ENCODE peak calls at places on chromosomes 11 and 22, in eight cellular contexts. One of them, this sample, is unnamed.

GRCh38 chr11:33708970-33709369 is 8.3 kb upstream of the C11orf91 start:
- DNase-seq in AG04450: no peak
- DNase-seq in heart right ventricle: no peak
- DNase-seq in fibroblast of lung: no peak
- DNase-seq in cardiac fibroblast: no peak
- DNase-seq in lower leg skin: no peak
- DNase-seq in left ventricle myocardium inferior: no peak
- DNase-seq in mammary epithelial cell: no peak
- DNase-seq in this sample: no peak

GRCh38 chr11:68081691-68082090 is 39.5 kb downstream of the CHKA start:
- DNase-seq in AG04450: no peak
- DNase-seq in heart right ventricle: no peak
- DNase-seq in fibroblast of lung: peak; percentile 10
- DNase-seq in cardiac fibroblast: no peak
- DNase-seq in lower leg skin: no peak
- DNase-seq in left ventricle myocardium inferior: no peak
- DNase-seq in mammary epithelial cell: peak; percentile 86
- DNase-seq in this sample: no peak

GRCh38 chr22:28771195-28771791 is 1.2 kb upstream of the CCDC117 start:
- DNase-seq in AG04450: no peak
- DNase-seq in heart right ventricle: no peak
- DNase-seq in fibroblast of lung: no peak
- DNase-seq in cardiac fibroblast: no peak
- DNase-seq in lower leg skin: peak; percentile 52
- DNase-seq in left ventricle myocardium inferior: no peak
- DNase-seq in mammary epithelial cell: peak; percentile 90
- DNase-seq in this sample: no peak

GRCh38 chr11:62601114-62601363 is 626 bp downstream of the MTA2 start:
- DNase-seq in AG04450: no peak
- DNase-seq in heart right ventricle: peak; percentile 69
- DNase-seq in fibroblast of lung: no peak
- DNase-seq in cardiac fibroblast: no peak
- DNase-seq in lower leg skin: no peak
- DNase-seq in left ventricle myocardium inferior: peak; percentile 62
- DNase-seq in mammary epithelial cell: no peak
- DNase-seq in this sample: peak; percentile 62

GRCh38 chr11:20397281-20397680 is 9.8 kb downstream of the PRMT3 start:
- DNase-seq in AG04450: peak; percentile 18
- DNase-seq in heart right ventricle: no peak
- DNase-seq in fibroblast of lung: peak; percentile 63
- DNase-seq in cardiac fibroblast: peak; percentile 70
- DNase-seq in lower leg skin: no peak
- DNase-seq in left ventricle myocardium inferior: no peak
- DNase-seq in mammary epithelial cell: peak; percentile 49
- DNase-seq in this sample: peak; percentile 57

GRCh38 chr11:57432714-57433163 is 5.8 kb upstream of the SLC43A3 start:
- DNase-seq in AG04450: peak; percentile 61
- DNase-seq in heart right ventricle: no peak
- DNase-seq in fibroblast of lung: peak; percentile 92
- DNase-seq in cardiac fibroblast: peak; percentile 86
- DNase-seq in lower leg skin: no peak
- DNase-seq in left ventricle myocardium inferior: no peak
- DNase-seq in mammary epithelial cell: peak; percentile 77
- DNase-seq in this sample: peak; percentile 40

GRCh38 chr22:18033204-18033998 is 9.0 kb upstream of the MICAL3 start:
- DNase-seq in AG04450: no peak
- DNase-seq in heart right ventricle: no peak
- DNase-seq in fibroblast of lung: no peak
- DNase-seq in cardiac fibroblast: peak; percentile 63
- DNase-seq in lower leg skin: peak; percentile 72
- DNase-seq in left ventricle myocardium inferior: no peak
- DNase-seq in mammary epithelial cell: no peak
- DNase-seq in this sample: no peak

GRCh38 chr22:50027639-50028537 is 15.3 kb upstream of the IL17REL start:
- DNase-seq in AG04450: no peak
- DNase-seq in heart right ventricle: no peak
- DNase-seq in fibroblast of lung: peak; percentile 4
- DNase-seq in cardiac fibroblast: no peak
- DNase-seq in lower leg skin: peak; percentile 86
- DNase-seq in left ventricle myocardium inferior: no peak
- DNase-seq in mammary epithelial cell: peak; percentile 65
- DNase-seq in this sample: no peak

GRCh38 chr11:1843098-1843473 is 4.3 kb downstream of the TNNI2 start:
- DNase-seq in AG04450: no peak
- DNase-seq in heart right ventricle: peak; percentile 15
- DNase-seq in fibroblast of lung: no peak
- DNase-seq in cardiac fibroblast: no peak
- DNase-seq in lower leg skin: no peak
- DNase-seq in left ventricle myocardium inferior: no peak
- DNase-seq in mammary epithelial cell: no peak
- DNase-seq in this sample: no peak

GRCh38 chr22:40010752-40011145 is 16.0 kb downstream of the FAM83F start:
- DNase-seq in AG04450: no peak
- DNase-seq in heart right ventricle: no peak
- DNase-seq in fibroblast of lung: no peak
- DNase-seq in cardiac fibroblast: no peak
- DNase-seq in lower leg skin: no peak
- DNase-seq in left ventricle myocardium inferior: no peak
- DNase-seq in mammary epithelial cell: no peak
- DNase-seq in this sample: no peak

GRCh38 chr22:35400335-35400680 is 368 bp downstream of the MCM5 start:
- DNase-seq in AG04450: no peak
- DNase-seq in heart right ventricle: no peak
- DNase-seq in fibroblast of lung: no peak
- DNase-seq in cardiac fibroblast: no peak
- DNase-seq in lower leg skin: no peak
- DNase-seq in left ventricle myocardium inferior: no peak
- DNase-seq in mammary epithelial cell: no peak
- DNase-seq in this sample: peak; percentile 33

GRCh38 chr22:38259370-38259769 is 13.4 kb downstream of the TMEM184B start:
- DNase-seq in AG04450: no peak
- DNase-seq in heart right ventricle: no peak
- DNase-seq in fibroblast of lung: no peak
- DNase-seq in cardiac fibroblast: no peak
- DNase-seq in lower leg skin: no peak
- DNase-seq in left ventricle myocardium inferior: no peak
- DNase-seq in mammary epithelial cell: no peak
- DNase-seq in this sample: no peak

GRCh38 chr22:38260760-38261477 is 11.9 kb downstream of the TMEM184B start:
- DNase-seq in AG04450: no peak
- DNase-seq in heart right ventricle: no peak
- DNase-seq in fibroblast of lung: peak; percentile 38
- DNase-seq in cardiac fibroblast: peak; percentile 44
- DNase-seq in lower leg skin: no peak
- DNase-seq in left ventricle myocardium inferior: no peak
- DNase-seq in mammary epithelial cell: no peak
- DNase-seq in this sample: no peak

GRCh38 chr22:38257650-38258246 is 15.1 kb downstream of the TMEM184B start:
- DNase-seq in AG04450: no peak
- DNase-seq in heart right ventricle: no peak
- DNase-seq in fibroblast of lung: no peak
- DNase-seq in cardiac fibroblast: peak; percentile 11
- DNase-seq in lower leg skin: no peak
- DNase-seq in left ventricle myocardium inferior: no peak
- DNase-seq in mammary epithelial cell: no peak
- DNase-seq in this sample: no peak

GRCh38 chr22:38257170-38257569 is 15.6 kb downstream of the TMEM184B start:
- DNase-seq in AG04450: peak; percentile 46
- DNase-seq in heart right ventricle: no peak
- DNase-seq in fibroblast of lung: peak; percentile 61
- DNase-seq in cardiac fibroblast: peak; percentile 78
- DNase-seq in lower leg skin: no peak
- DNase-seq in left ventricle myocardium inferior: no peak
- DNase-seq in mammary epithelial cell: no peak
- DNase-seq in this sample: no peak

GRCh38 chr22:38258895-38259294 is 13.9 kb downstream of the TMEM184B start:
- DNase-seq in AG04450: no peak
- DNase-seq in heart right ventricle: peak; percentile 68
- DNase-seq in fibroblast of lung: peak; percentile 78
- DNase-seq in cardiac fibroblast: peak; percentile 93
- DNase-seq in lower leg skin: no peak
- DNase-seq in left ventricle myocardium inferior: peak; percentile 79
- DNase-seq in mammary epithelial cell: no peak
- DNase-seq in this sample: no peak
- H3K4me3 ChIP-seq in AG04450: no peak overlapping the region
- H3K4me3 ChIP-seq in heart right ventricle: no peak overlapping the region
- H3K4me3 ChIP-seq in fibroblast of lung: no peak overlapping the region
- H3K4me3 ChIP-seq in cardiac fibroblast: no peak overlapping the region
- H3K4me3 ChIP-seq in lower leg skin: no peak overlapping the region
- H3K4me3 ChIP-seq in left ventricle myocardium inferior: no peak overlapping the region
- H3K4me3 ChIP-seq in mammary epithelial cell: no peak overlapping the region
- H3K4me3 ChIP-seq in this sample: no peak overlapping the region

GRCh38 chr22:36982136-36982535 is 37.1 kb downstream of the TST start:
- DNase-seq in AG04450: no peak
- DNase-seq in heart right ventricle: no peak
- DNase-seq in fibroblast of lung: no peak
- DNase-seq in cardiac fibroblast: no peak
- DNase-seq in lower leg skin: peak; percentile 60
- DNase-seq in left ventricle myocardium inferior: no peak
- DNase-seq in mammary epithelial cell: no peak
- DNase-seq in this sample: no peak
- TF ChIP-seq CTCF in AG04450: no peak
- TF ChIP-seq CTCF in heart right ventricle: no peak
- TF ChIP-seq CTCF in fibroblast of lung: no peak
- TF ChIP-seq CTCF in cardiac fibroblast: no peak
- TF ChIP-seq CTCF in lower leg skin: no peak
- TF ChIP-seq CTCF in left ventricle myocardium inferior: no peak
- TF ChIP-seq CTCF in mammary epithelial cell: no peak
- TF ChIP-seq CTCF in this sample: no peak

GRCh38 chr11:130691581-130691980 is 224.7 kb downstream of the SNX19 start:
- DNase-seq in AG04450: no peak
- DNase-seq in heart right ventricle: no peak
- DNase-seq in fibroblast of lung: no peak
- DNase-seq in cardiac fibroblast: no peak
- DNase-seq in lower leg skin: no peak
- DNase-seq in left ventricle myocardium inferior: no peak
- DNase-seq in mammary epithelial cell: no peak
- DNase-seq in this sample: no peak

GRCh38 chr11:130692220-130692619 is 224.1 kb downstream of the SNX19 start:
- DNase-seq in AG04450: no peak
- DNase-seq in heart right ventricle: no peak
- DNase-seq in fibroblast of lung: no peak
- DNase-seq in cardiac fibroblast: no peak
- DNase-seq in lower leg skin: no peak
- DNase-seq in left ventricle myocardium inferior: no peak
- DNase-seq in mammary epithelial cell: no peak
- DNase-seq in this sample: no peak

GRCh38 chr11:130689222-130689908 is 226.9 kb downstream of the SNX19 start:
- DNase-seq in AG04450: no peak
- DNase-seq in heart right ventricle: no peak
- DNase-seq in fibroblast of lung: no peak
- DNase-seq in cardiac fibroblast: peak; percentile 68
- DNase-seq in lower leg skin: no peak
- DNase-seq in left ventricle myocardium inferior: no peak
- DNase-seq in mammary epithelial cell: no peak
- DNase-seq in this sample: no peak

GRCh38 chr11:130698174-130698573 is 218.1 kb downstream of the SNX19 start:
- DNase-seq in AG04450: no peak
- DNase-seq in heart right ventricle: no peak
- DNase-seq in fibroblast of lung: no peak
- DNase-seq in cardiac fibroblast: no peak
- DNase-seq in lower leg skin: no peak
- DNase-seq in left ventricle myocardium inferior: no peak
- DNase-seq in mammary epithelial cell: no peak
- DNase-seq in this sample: no peak

DNA sequence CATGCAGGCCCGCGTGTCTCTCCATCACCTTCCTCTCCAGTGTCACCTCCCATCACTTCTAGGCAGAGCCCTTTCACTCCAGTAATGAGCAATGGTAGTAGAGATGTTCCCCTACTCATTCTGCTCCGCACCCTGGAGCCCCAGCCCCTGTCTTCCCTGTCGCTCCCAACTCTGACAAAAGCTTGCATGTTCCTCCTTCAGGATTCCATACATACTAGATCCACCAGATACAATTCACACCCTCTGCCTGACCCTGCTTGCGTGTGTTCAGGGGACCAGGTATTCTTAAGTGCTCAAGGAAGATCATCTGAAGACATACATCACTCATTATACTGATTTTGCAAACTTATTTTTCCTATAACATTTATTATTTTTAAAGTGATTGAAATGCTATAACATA is 222.7 kb downstream of the SNX19 start:
- DNase-seq in AG04450: no peak
- DNase-seq in heart right ventricle: no peak
- DNase-seq in fibroblast of lung: no peak
- DNase-seq in cardiac fibroblast: no peak
- DNase-seq in lower leg skin: no peak
- DNase-seq in left ventricle myocardium inferior: no peak
- DNase-seq in mammary epithelial cell: no peak
- DNase-seq in this sample: no peak
- H3K4me3 ChIP-seq in AG04450: no peak overlapping the region
- H3K4me3 ChIP-seq in heart right ventricle: no peak overlapping the region
- H3K4me3 ChIP-seq in fibroblast of lung: no peak overlapping the region
- H3K4me3 ChIP-seq in cardiac fibroblast: no peak overlapping the region
- H3K4me3 ChIP-seq in lower leg skin: no peak overlapping the region
- H3K4me3 ChIP-seq in left ventricle myocardium inferior: no peak overlapping the region
- H3K4me3 ChIP-seq in mammary epithelial cell: no peak overlapping the region
- H3K4me3 ChIP-seq in this sample: no peak overlapping the region

GRCh38 chr22:29816539-29816938 is 21.5 kb downstream of the ASCC2 start:
- DNase-seq in AG04450: no peak
- DNase-seq in heart right ventricle: no peak
- DNase-seq in fibroblast of lung: peak; percentile 47
- DNase-seq in cardiac fibroblast: peak; percentile 27
- DNase-seq in lower leg skin: no peak
- DNase-seq in left ventricle myocardium inferior: no peak
- DNase-seq in mammary epithelial cell: no peak
- DNase-seq in this sample: no peak

GRCh38 chr22:29816128-29816527 is 21.9 kb downstream of the ASCC2 start:
- DNase-seq in AG04450: no peak
- DNase-seq in heart right ventricle: peak; percentile 80
- DNase-seq in fibroblast of lung: peak; percentile 28
- DNase-seq in cardiac fibroblast: peak; percentile 46
- DNase-seq in lower leg skin: no peak
- DNase-seq in left ventricle myocardium inferior: peak; percentile 79
- DNase-seq in mammary epithelial cell: no peak
- DNase-seq in this sample: no peak

GRCh38 chr22:29816980-29817379 is 21.1 kb downstream of the ASCC2 start:
- DNase-seq in AG04450: no peak
- DNase-seq in heart right ventricle: no peak
- DNase-seq in fibroblast of lung: no peak
- DNase-seq in cardiac fibroblast: no peak
- DNase-seq in lower leg skin: no peak
- DNase-seq in left ventricle myocardium inferior: no peak
- DNase-seq in mammary epithelial cell: peak; percentile 54
- DNase-seq in this sample: no peak

GRCh38 chr22:29814003-29814402 is 24.1 kb downstream of the ASCC2 start:
- DNase-seq in AG04450: no peak
- DNase-seq in heart right ventricle: no peak
- DNase-seq in fibroblast of lung: no peak
- DNase-seq in cardiac fibroblast: no peak
- DNase-seq in lower leg skin: no peak
- DNase-seq in left ventricle myocardium inferior: no peak
- DNase-seq in mammary epithelial cell: no peak
- DNase-seq in this sample: no peak

DNA sequence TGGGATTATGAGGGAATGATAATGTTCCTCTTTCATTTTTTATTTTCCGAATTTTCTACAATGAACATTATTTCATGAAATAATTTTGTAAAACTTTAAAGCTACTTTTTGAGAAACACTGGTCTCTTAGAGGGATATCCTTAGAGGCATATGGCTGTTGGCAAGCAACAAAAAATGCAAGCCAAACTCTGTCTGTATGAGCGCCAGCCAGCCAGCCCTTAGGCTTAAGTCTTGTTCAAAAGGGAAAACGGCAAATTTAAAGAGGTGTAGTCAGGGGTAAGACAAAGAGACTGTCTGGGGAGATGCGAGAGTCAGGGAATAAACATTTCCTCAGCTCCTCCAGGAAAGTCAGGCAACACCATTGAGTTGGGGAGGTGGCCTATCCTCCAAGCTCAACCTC is 22.5 kb downstream of the ASCC2 start:
- DNase-seq in AG04450: no peak
- DNase-seq in heart right ventricle: no peak
- DNase-seq in fibroblast of lung: no peak
- DNase-seq in cardiac fibroblast: peak; percentile 43
- DNase-seq in lower leg skin: no peak
- DNase-seq in left ventricle myocardium inferior: no peak
- DNase-seq in mammary epithelial cell: no peak
- DNase-seq in this sample: no peak
- TF ChIP-seq CTCF in AG04450: no peak
- TF ChIP-seq CTCF in heart right ventricle: no peak
- TF ChIP-seq CTCF in fibroblast of lung: no peak
- TF ChIP-seq CTCF in cardiac fibroblast: no peak
- TF ChIP-seq CTCF in lower leg skin: no peak
- TF ChIP-seq CTCF in left ventricle myocardium inferior: no peak
- TF ChIP-seq CTCF in mammary epithelial cell: no peak
- TF ChIP-seq CTCF in this sample: no peak

This sample was measured in GM12865.